ENCODE peak calls at places on chromosomes 1 and 21, in six cellular contexts. M is RWPE1; R is activated CD8-positive, alpha-beta T cell treated with anti-CD3 and anti-CD28 coated beads for 36 hours; P is fibroblast of pulmonary artery; D is fibroblast of mammary gland; X is fibroblast of lung. Q is an unnamed sample.

GRCh38 chr1:7432102-7432895 is 338.8 kb upstream of the VAMP3 start:
- DNase-seq in M (no peak), R (no peak), P (no peak), D (no peak), X (no peak), Q (no peak)

GRCh38 chr21:46069166-46069565 is 28.7 kb upstream of the COL6A2 start:
- DNase-seq in M (no peak), R (no peak), P (no peak), D (no peak), X (no peak), Q (no peak)

GRCh38 chr1:29677028-29678024 is 441.0 kb downstream of the PTPRU start:
- DNase-seq in M (no peak), R (no peak), P (no peak), D (no peak), X (peak), Q (no peak)

GRCh38 chr1:53549287-53549686 is 90.1 kb downstream of the DMRTB1 start:
- DNase-seq in M (no peak), R (no peak), P (no peak), D (no peak), X (no peak), Q (no peak)

GRCh38 chr1:53365405-53366063 is 37.7 kb upstream of the LRP8 start:
- DNase-seq in M (no peak), R (no peak), P (no peak), D (no peak), X (no peak), Q (no peak)

GRCh38 chr21:35416866-35417453 is 367.9 kb upstream of the RUNX1 start:
- DNase-seq in M (no peak), R (no peak), P (no peak), D (no peak), X (no peak), Q (no peak)

GRCh38 chr21:45074818-45075605 is 632 bp downstream of the ADARB1 start:
- DNase-seq in M (peak), R (peak), P (peak), D (no peak), X (peak), Q (no peak)

GRCh38 chr1:108646661-108647269 is 14.1 kb downstream of the HENMT1 start:
- DNase-seq in M (no peak), R (peak), P (peak), D (peak), X (peak), Q (no peak)

GRCh38 chr1:26923711-26924110 is 2.2 kb downstream of the NUDC start:
- DNase-seq in M (no peak), R (peak), P (peak), D (peak), X (peak), Q (no peak)

GRCh38 chr1:56496158-56496557 is 83.2 kb downstream of the PLPP3 start:
- DNase-seq in M (no peak), R (no peak), P (no peak), D (no peak), X (no peak), Q (no peak)

GRCh38 chr1:201253906-201254624 is 29.2 kb upstream of the PKP1 start:
- DNase-seq in M (no peak), R (no peak), P (no peak), D (no peak), X (no peak), Q (no peak)

GRCh38 chr1:156257711-156258110 is 9.9 kb upstream of the PAQR6 start:
- DNase-seq in M (no peak), R (no peak), P (no peak), D (no peak), X (no peak), Q (no peak)

GRCh38 chr1:9016455-9016854 is 9.8 kb downstream of the SLC2A7 start:
- DNase-seq in M (no peak), R (no peak), P (no peak), D (no peak), X (no peak), Q (no peak)

GRCh38 chr1:227766015-227766634 is 30.9 kb downstream of the SNAP47 start:
- DNase-seq in M (no peak), R (peak), P (no peak), D (peak), X (peak), Q (no peak)

GRCh38 chr1:208036918-208037567 is 126.1 kb upstream of the CD34 start:
- DNase-seq in M (no peak), R (no peak), P (no peak), D (no peak), X (no peak), Q (no peak)

GRCh38 chr1:17419626-17420328 is 19.7 kb downstream of the RCC2 start:
- DNase-seq in M (peak), R (peak), P (peak), D (peak), X (peak), Q (peak)

GRCh38 chr1:172149377-172149776 is 271.1 kb upstream of the C1orf105 start:
- DNase-seq in M (no peak), R (no peak), P (no peak), D (no peak), X (no peak), Q (no peak)

GRCh38 chr1:162138599-162139397 is 69.3 kb downstream of the NOS1AP start:
- DNase-seq in M (no peak), R (no peak), P (no peak), D (no peak), X (no peak), Q (no peak)

GRCh38 chr1:235883261-235883927 is 16.7 kb upstream of the LYST start:
- DNase-seq in M (peak), R (peak), P (peak), D (peak), X (peak), Q (peak)

GRCh38 chr1:99546432-99547416 is 99.2 kb upstream of the PALMD start:
- DNase-seq in M (no peak), R (no peak), P (peak), D (peak), X (peak), Q (no peak)

GRCh38 chr1:28508435-28508754 is 2.6 kb downstream of the RCC1 start:
- DNase-seq in M (no peak), R (peak), P (no peak), D (peak), X (no peak), Q (no peak)

GRCh38 chr1:100834779-100835645 is 59.6 kb downstream of the EXTL2 start:
- DNase-seq in M (peak), R (peak), P (peak), D (peak), X (no peak), Q (no peak)
- TF ChIP-seq CTCF in M (peak), R (peak), P (peak), D (peak), X (peak), Q (no peak)

GRCh38 chr1:21901473-21901847 is 35.6 kb downstream of the HSPG2 start:
- DNase-seq in M (no peak), R (no peak), P (no peak), D (peak), X (peak), Q (no peak)
- TF ChIP-seq CTCF in M (no peak), R (no peak), P (no peak), D (peak), X (no peak), Q (no peak)

GRCh38 chr1:81511281-81511680 is 289.5 kb upstream of the ADGRL2 start:
- DNase-seq in M (no peak), R (no peak), P (no peak), D (no peak), X (no peak), Q (no peak)
- TF ChIP-seq CTCF in M (no peak), R (no peak), P (no peak), D (no peak), X (no peak), Q (no peak)

DNA sequence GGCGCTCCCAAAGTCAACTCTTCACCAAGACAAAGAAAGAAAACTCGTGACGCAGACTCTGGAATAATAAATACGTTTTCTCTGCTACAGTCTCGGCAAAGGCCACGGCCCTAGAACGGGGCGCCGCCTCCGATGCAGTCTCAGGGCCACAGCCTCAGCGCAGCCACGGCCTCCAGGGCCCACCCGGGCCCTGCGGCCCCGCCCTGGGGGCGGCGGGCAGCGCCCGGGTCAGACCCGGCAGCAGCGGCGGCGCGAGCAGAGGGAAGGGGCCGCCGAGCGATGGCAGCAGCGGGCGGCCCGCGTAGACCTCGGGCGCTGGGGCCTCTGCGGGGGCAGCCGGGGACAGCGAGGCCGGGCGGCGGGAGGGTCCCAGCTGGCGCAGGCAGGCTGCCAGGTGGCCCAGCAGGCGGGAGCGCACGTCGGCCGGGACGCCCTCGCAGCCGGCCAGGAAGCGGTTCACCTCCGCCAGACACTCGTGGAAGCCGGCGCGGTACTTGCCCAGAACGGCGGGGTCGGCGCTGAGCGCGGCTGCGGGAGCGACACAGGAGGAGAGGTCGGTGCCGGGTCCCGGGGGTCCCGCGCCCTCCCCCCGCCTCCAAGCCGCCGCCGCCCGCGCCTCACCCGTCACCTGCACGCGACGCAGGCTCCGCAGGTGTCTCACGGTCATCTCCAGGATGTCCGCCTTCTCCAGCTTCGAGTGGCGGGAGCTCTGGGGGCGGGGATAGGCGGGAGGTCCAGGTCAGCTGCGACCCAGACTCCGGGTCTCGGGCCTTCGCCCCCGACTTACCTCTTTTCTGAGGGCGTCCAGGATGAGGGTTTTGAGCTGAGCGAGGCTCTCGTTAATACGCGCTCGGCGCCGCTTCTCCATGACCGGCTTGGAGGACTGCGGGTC is 746 bp downstream of the HES4 start:
- DNase-seq in M (no peak), R (peak), P (peak), D (peak), X (no peak), Q (no peak)
- TF ChIP-seq CTCF in M (no peak), R (no peak), P (no peak), D (no peak), X (no peak), Q (no peak)

GRCh38 chr1:41361028-41361494 is at the start of gene FOXO6:
- DNase-seq in M (peak), R (peak), P (peak), D (peak), X (peak), Q (peak)
- TF ChIP-seq CTCF in M (peak), R (no peak), P (no peak), D (no peak), X (no peak), Q (no peak)

GRCh38 chr1:153987621-153988020 is 1.5 kb upstream of the RAB13 start:
- DNase-seq in M (no peak), R (no peak), P (no peak), D (no peak), X (no peak), Q (no peak)
- TF ChIP-seq CTCF in M (no peak), R (no peak), P (no peak), D (no peak), X (no peak), Q (no peak)

GRCh38 chr1:94820918-94821317 is 761 bp downstream of the SLC44A3 start:
- DNase-seq in M (no peak), R (no peak), P (no peak), D (no peak), X (no peak), Q (no peak)

GRCh38 chr1:94819584-94819944 is 593 bp upstream of the SLC44A3 start:
- DNase-seq in M (no peak), R (no peak), P (no peak), D (no peak), X (no peak), Q (no peak)

GRCh38 chr1:94821636-94822305 is 1.6 kb downstream of the SLC44A3 start:
- DNase-seq in M (no peak), R (no peak), P (no peak), D (no peak), X (no peak), Q (no peak)

GRCh38 chr1:94817697-94818096 is 2.5 kb upstream of the SLC44A3 start:
- DNase-seq in M (no peak), R (no peak), P (no peak), D (no peak), X (no peak), Q (no peak)

GRCh38 chr1:94819945-94820746 is at the start of gene SLC44A3:
- DNase-seq in M (peak), R (peak), P (peak), D (peak), X (peak), Q (no peak)
- TF ChIP-seq CTCF in M (peak), R (no peak), P (no peak), D (no peak), X (no peak), Q (no peak)

GRCh38 chr1:241316372-241316771 is 40.6 kb downstream of the RGS7 start:
- DNase-seq in M (no peak), R (no peak), P (no peak), D (no peak), X (no peak), Q (no peak)

GRCh38 chr1:241310451-241310850 is 46.6 kb downstream of the RGS7 start:
- DNase-seq in M (peak), R (no peak), P (peak), D (peak), X (no peak), Q (no peak)

GRCh38 chr1:241306125-241306790 is 50.7 kb downstream of the RGS7 start:
- DNase-seq in M (no peak), R (no peak), P (no peak), D (no peak), X (no peak), Q (no peak)

GRCh38 chr1:241311056-241311746 is 45.8 kb downstream of the RGS7 start:
- DNase-seq in M (no peak), R (no peak), P (no peak), D (peak), X (no peak), Q (no peak)
- TF ChIP-seq CTCF in M (no peak), R (no peak), P (no peak), D (no peak), X (peak), Q (no peak)

GRCh38 chr1:90850925-90851710 is 134.0 kb upstream of the BARHL2 start:
- DNase-seq in M (peak), R (peak), P (peak), D (peak), X (peak), Q (peak)
- TF ChIP-seq CTCF in M (peak), R (peak), P (peak), D (no peak), X (peak), Q (no peak)